ENCODE peak calls at places on chromosomes 7 and 10, in eight cellular contexts. One of them, this sample, is unnamed.

GRCh38 chr7:48637382-48637781 is 287.0 kb upstream of the CDC14C start:
- DNase-seq in T47D: no peak
- DNase-seq in T-cell: no peak
- DNase-seq in sciatic nerve: no peak
- DNase-seq in NCI-H1092 treated with DMSO at 0.1 percent for 48 hours: peak; percentile 73
- DNase-seq in stimulated activated CD4-positive, alpha-beta T cell treated with anti-CD3 and anti-CD28 coated beads, TNF-alpha, amount 100 ng/mL, for 24 hours: no peak
- DNase-seq in anterior cingulate cortex: no peak
- DNase-seq in nephron progenitor cell: no peak
- DNase-seq in this sample: no peak

GRCh38 chr10:13690281-13690825 is 103.6 kb downstream of the PRPF18 start:
- DNase-seq in T47D: no peak
- DNase-seq in T-cell: no peak
- DNase-seq in sciatic nerve: no peak
- DNase-seq in NCI-H1092 treated with DMSO at 0.1 percent for 48 hours: no peak
- DNase-seq in stimulated activated CD4-positive, alpha-beta T cell treated with anti-CD3 and anti-CD28 coated beads, TNF-alpha, amount 100 ng/mL, for 24 hours: no peak
- DNase-seq in anterior cingulate cortex: no peak
- DNase-seq in nephron progenitor cell: no peak
- DNase-seq in this sample: no peak

GRCh38 chr10:70074971-70075370 is 22.3 kb downstream of the MACROH2A2 start:
- DNase-seq in T47D: no peak
- DNase-seq in T-cell: no peak
- DNase-seq in sciatic nerve: no peak
- DNase-seq in NCI-H1092 treated with DMSO at 0.1 percent for 48 hours: no peak
- DNase-seq in stimulated activated CD4-positive, alpha-beta T cell treated with anti-CD3 and anti-CD28 coated beads, TNF-alpha, amount 100 ng/mL, for 24 hours: no peak
- DNase-seq in anterior cingulate cortex: no peak
- DNase-seq in nephron progenitor cell: no peak
- DNase-seq in this sample: no peak

GRCh38 chr10:29634764-29635625 is at the start of gene SVIL:
- DNase-seq in T47D: no peak
- DNase-seq in T-cell: no peak
- DNase-seq in sciatic nerve: no peak
- DNase-seq in NCI-H1092 treated with DMSO at 0.1 percent for 48 hours: no peak
- DNase-seq in stimulated activated CD4-positive, alpha-beta T cell treated with anti-CD3 and anti-CD28 coated beads, TNF-alpha, amount 100 ng/mL, for 24 hours: no peak
- DNase-seq in anterior cingulate cortex: no peak
- DNase-seq in nephron progenitor cell: peak; percentile 55
- DNase-seq in this sample: no peak

GRCh38 chr10:65570143-65571010 is 1355.5 kb upstream of the LRRTM3 start:
- DNase-seq in T47D: peak; percentile 62
- DNase-seq in T-cell: no peak
- DNase-seq in sciatic nerve: no peak
- DNase-seq in NCI-H1092 treated with DMSO at 0.1 percent for 48 hours: peak; percentile 41
- DNase-seq in stimulated activated CD4-positive, alpha-beta T cell treated with anti-CD3 and anti-CD28 coated beads, TNF-alpha, amount 100 ng/mL, for 24 hours: no peak
- DNase-seq in anterior cingulate cortex: peak; percentile 23
- DNase-seq in nephron progenitor cell: peak; percentile 78
- DNase-seq in this sample: no peak

GRCh38 chr7:101996131-101996691 is 178.8 kb downstream of the CUX1 start:
- DNase-seq in T47D: no peak
- DNase-seq in T-cell: no peak
- DNase-seq in sciatic nerve: no peak
- DNase-seq in NCI-H1092 treated with DMSO at 0.1 percent for 48 hours: no peak
- DNase-seq in stimulated activated CD4-positive, alpha-beta T cell treated with anti-CD3 and anti-CD28 coated beads, TNF-alpha, amount 100 ng/mL, for 24 hours: no peak
- DNase-seq in anterior cingulate cortex: no peak
- DNase-seq in nephron progenitor cell: no peak
- DNase-seq in this sample: no peak

GRCh38 chr10:12540341-12540781 is 191.0 kb downstream of the CAMK1D start:
- DNase-seq in T47D: no peak
- DNase-seq in T-cell: no peak
- DNase-seq in sciatic nerve: no peak
- DNase-seq in NCI-H1092 treated with DMSO at 0.1 percent for 48 hours: peak; percentile 27
- DNase-seq in stimulated activated CD4-positive, alpha-beta T cell treated with anti-CD3 and anti-CD28 coated beads, TNF-alpha, amount 100 ng/mL, for 24 hours: no peak
- DNase-seq in anterior cingulate cortex: no peak
- DNase-seq in nephron progenitor cell: no peak
- DNase-seq in this sample: no peak

GRCh38 chr7:46257766-46258448 is 336.8 kb upstream of the IGFBP3 start:
- DNase-seq in T47D: peak; percentile 26
- DNase-seq in T-cell: no peak
- DNase-seq in sciatic nerve: no peak
- DNase-seq in NCI-H1092 treated with DMSO at 0.1 percent for 48 hours: no peak
- DNase-seq in stimulated activated CD4-positive, alpha-beta T cell treated with anti-CD3 and anti-CD28 coated beads, TNF-alpha, amount 100 ng/mL, for 24 hours: no peak
- DNase-seq in anterior cingulate cortex: no peak
- DNase-seq in nephron progenitor cell: no peak
- DNase-seq in this sample: no peak

GRCh38 chr7:108190891-108191290 is 60.7 kb upstream of the LAMB4 start:
- DNase-seq in T47D: no peak
- DNase-seq in T-cell: no peak
- DNase-seq in sciatic nerve: no peak
- DNase-seq in NCI-H1092 treated with DMSO at 0.1 percent for 48 hours: no peak
- DNase-seq in stimulated activated CD4-positive, alpha-beta T cell treated with anti-CD3 and anti-CD28 coated beads, TNF-alpha, amount 100 ng/mL, for 24 hours: no peak
- DNase-seq in anterior cingulate cortex: no peak
- DNase-seq in nephron progenitor cell: no peak
- DNase-seq in this sample: no peak

GRCh38 chr7:20404371-20404770 is 73.7 kb downstream of the ITGB8 start:
- DNase-seq in T47D: no peak
- DNase-seq in T-cell: no peak
- DNase-seq in sciatic nerve: no peak
- DNase-seq in NCI-H1092 treated with DMSO at 0.1 percent for 48 hours: no peak
- DNase-seq in stimulated activated CD4-positive, alpha-beta T cell treated with anti-CD3 and anti-CD28 coated beads, TNF-alpha, amount 100 ng/mL, for 24 hours: no peak
- DNase-seq in anterior cingulate cortex: no peak
- DNase-seq in nephron progenitor cell: no peak
- DNase-seq in this sample: no peak

GRCh38 chr10:123087786-123088185 is 48.0 kb upstream of the HMX3 start:
- DNase-seq in T47D: no peak
- DNase-seq in T-cell: no peak
- DNase-seq in sciatic nerve: no peak
- DNase-seq in NCI-H1092 treated with DMSO at 0.1 percent for 48 hours: no peak
- DNase-seq in stimulated activated CD4-positive, alpha-beta T cell treated with anti-CD3 and anti-CD28 coated beads, TNF-alpha, amount 100 ng/mL, for 24 hours: no peak
- DNase-seq in anterior cingulate cortex: no peak
- DNase-seq in nephron progenitor cell: no peak
- DNase-seq in this sample: no peak

GRCh38 chr10:114000461-114000860 is 43.2 kb upstream of the ADRB1 start:
- DNase-seq in T47D: no peak
- DNase-seq in T-cell: no peak
- DNase-seq in sciatic nerve: no peak
- DNase-seq in NCI-H1092 treated with DMSO at 0.1 percent for 48 hours: no peak
- DNase-seq in stimulated activated CD4-positive, alpha-beta T cell treated with anti-CD3 and anti-CD28 coated beads, TNF-alpha, amount 100 ng/mL, for 24 hours: no peak
- DNase-seq in anterior cingulate cortex: no peak
- DNase-seq in nephron progenitor cell: no peak
- DNase-seq in this sample: no peak

GRCh38 chr7:41029072-41029492 is 673.8 kb downstream of the INHBA start:
- DNase-seq in T47D: no peak
- DNase-seq in T-cell: no peak
- DNase-seq in sciatic nerve: no peak
- DNase-seq in NCI-H1092 treated with DMSO at 0.1 percent for 48 hours: no peak
- DNase-seq in stimulated activated CD4-positive, alpha-beta T cell treated with anti-CD3 and anti-CD28 coated beads, TNF-alpha, amount 100 ng/mL, for 24 hours: no peak
- DNase-seq in anterior cingulate cortex: peak; percentile 5
- DNase-seq in nephron progenitor cell: no peak
- DNase-seq in this sample: no peak

GRCh38 chr7:128410092-128410665 is 397 bp upstream of the IMPDH1 start:
- DNase-seq in T47D: peak; percentile 80
- DNase-seq in T-cell: peak; percentile 57
- DNase-seq in sciatic nerve: no peak
- DNase-seq in NCI-H1092 treated with DMSO at 0.1 percent for 48 hours: peak; percentile 40
- DNase-seq in stimulated activated CD4-positive, alpha-beta T cell treated with anti-CD3 and anti-CD28 coated beads, TNF-alpha, amount 100 ng/mL, for 24 hours: peak; percentile 27
- DNase-seq in anterior cingulate cortex: no peak
- DNase-seq in nephron progenitor cell: peak; percentile 67
- DNase-seq in this sample: no peak

GRCh38 chr7:84913731-84914130 is 273.1 kb downstream of the SEMA3D start:
- DNase-seq in T47D: no peak
- DNase-seq in T-cell: no peak
- DNase-seq in sciatic nerve: no peak
- DNase-seq in NCI-H1092 treated with DMSO at 0.1 percent for 48 hours: no peak
- DNase-seq in stimulated activated CD4-positive, alpha-beta T cell treated with anti-CD3 and anti-CD28 coated beads, TNF-alpha, amount 100 ng/mL, for 24 hours: no peak
- DNase-seq in anterior cingulate cortex: no peak
- DNase-seq in nephron progenitor cell: no peak
- DNase-seq in this sample: no peak

GRCh38 chr7:132865766-132866531 is 215.9 kb downstream of the CHCHD3 start:
- DNase-seq in T47D: peak; percentile 5
- DNase-seq in T-cell: no peak
- DNase-seq in sciatic nerve: no peak
- DNase-seq in NCI-H1092 treated with DMSO at 0.1 percent for 48 hours: no peak
- DNase-seq in stimulated activated CD4-positive, alpha-beta T cell treated with anti-CD3 and anti-CD28 coated beads, TNF-alpha, amount 100 ng/mL, for 24 hours: no peak
- DNase-seq in anterior cingulate cortex: no peak
- DNase-seq in nephron progenitor cell: no peak
- DNase-seq in this sample: no peak

GRCh38 chr7:3710122-3710521 is 409.1 kb downstream of the SDK1 start:
- DNase-seq in T47D: no peak
- DNase-seq in T-cell: no peak
- DNase-seq in sciatic nerve: no peak
- DNase-seq in NCI-H1092 treated with DMSO at 0.1 percent for 48 hours: no peak
- DNase-seq in stimulated activated CD4-positive, alpha-beta T cell treated with anti-CD3 and anti-CD28 coated beads, TNF-alpha, amount 100 ng/mL, for 24 hours: no peak
- DNase-seq in anterior cingulate cortex: no peak
- DNase-seq in nephron progenitor cell: no peak
- DNase-seq in this sample: no peak

GRCh38 chr7:139657749-139658148 is 120.0 kb downstream of the HIPK2 start:
- DNase-seq in T47D: no peak
- DNase-seq in T-cell: no peak
- DNase-seq in sciatic nerve: no peak
- DNase-seq in NCI-H1092 treated with DMSO at 0.1 percent for 48 hours: no peak
- DNase-seq in stimulated activated CD4-positive, alpha-beta T cell treated with anti-CD3 and anti-CD28 coated beads, TNF-alpha, amount 100 ng/mL, for 24 hours: no peak
- DNase-seq in anterior cingulate cortex: no peak
- DNase-seq in nephron progenitor cell: no peak
- DNase-seq in this sample: no peak

GRCh38 chr10:115972426-115972825 is 300.6 kb downstream of the GFRA1 start:
- DNase-seq in T47D: no peak
- DNase-seq in T-cell: no peak
- DNase-seq in sciatic nerve: no peak
- DNase-seq in NCI-H1092 treated with DMSO at 0.1 percent for 48 hours: no peak
- DNase-seq in stimulated activated CD4-positive, alpha-beta T cell treated with anti-CD3 and anti-CD28 coated beads, TNF-alpha, amount 100 ng/mL, for 24 hours: no peak
- DNase-seq in anterior cingulate cortex: no peak
- DNase-seq in nephron progenitor cell: no peak
- DNase-seq in this sample: no peak

GRCh38 chr7:115135769-115136410 is 214.0 kb downstream of the MDFIC start:
- DNase-seq in T47D: peak; percentile 57
- DNase-seq in T-cell: no peak
- DNase-seq in sciatic nerve: no peak
- DNase-seq in NCI-H1092 treated with DMSO at 0.1 percent for 48 hours: no peak
- DNase-seq in stimulated activated CD4-positive, alpha-beta T cell treated with anti-CD3 and anti-CD28 coated beads, TNF-alpha, amount 100 ng/mL, for 24 hours: no peak
- DNase-seq in anterior cingulate cortex: no peak
- DNase-seq in nephron progenitor cell: no peak
- DNase-seq in this sample: no peak

GRCh38 chr7:142445019-142445686 is 187.3 kb upstream of the PRSS58 start:
- DNase-seq in T47D: peak; percentile 35
- DNase-seq in T-cell: peak; percentile 28
- DNase-seq in sciatic nerve: no peak
- DNase-seq in NCI-H1092 treated with DMSO at 0.1 percent for 48 hours: no peak
- DNase-seq in stimulated activated CD4-positive, alpha-beta T cell treated with anti-CD3 and anti-CD28 coated beads, TNF-alpha, amount 100 ng/mL, for 24 hours: no peak
- DNase-seq in anterior cingulate cortex: no peak
- DNase-seq in nephron progenitor cell: peak; percentile 36
- DNase-seq in this sample: no peak

GRCh38 chr7:154744861-154745258 is 258.1 kb downstream of the PAXIP1 start:
- DNase-seq in T47D: no peak
- DNase-seq in T-cell: no peak
- DNase-seq in sciatic nerve: no peak
- DNase-seq in NCI-H1092 treated with DMSO at 0.1 percent for 48 hours: no peak
- DNase-seq in stimulated activated CD4-positive, alpha-beta T cell treated with anti-CD3 and anti-CD28 coated beads, TNF-alpha, amount 100 ng/mL, for 24 hours: no peak
- DNase-seq in anterior cingulate cortex: no peak
- DNase-seq in nephron progenitor cell: no peak
- DNase-seq in this sample: no peak

GRCh38 chr10:117217196-117217761 is 20.0 kb downstream of the KCNK18 start:
- DNase-seq in T47D: no peak
- DNase-seq in T-cell: peak; percentile 2
- DNase-seq in sciatic nerve: no peak
- DNase-seq in NCI-H1092 treated with DMSO at 0.1 percent for 48 hours: no peak
- DNase-seq in stimulated activated CD4-positive, alpha-beta T cell treated with anti-CD3 and anti-CD28 coated beads, TNF-alpha, amount 100 ng/mL, for 24 hours: no peak
- DNase-seq in anterior cingulate cortex: no peak
- DNase-seq in nephron progenitor cell: no peak
- DNase-seq in this sample: no peak

GRCh38 chr10:71087622-71088021 is 124.7 kb upstream of the UNC5B start:
- DNase-seq in T47D: no peak
- DNase-seq in T-cell: no peak
- DNase-seq in sciatic nerve: no peak
- DNase-seq in NCI-H1092 treated with DMSO at 0.1 percent for 48 hours: no peak
- DNase-seq in stimulated activated CD4-positive, alpha-beta T cell treated with anti-CD3 and anti-CD28 coated beads, TNF-alpha, amount 100 ng/mL, for 24 hours: no peak
- DNase-seq in anterior cingulate cortex: no peak
- DNase-seq in nephron progenitor cell: no peak
- DNase-seq in this sample: no peak

GRCh38 chr7:867001-867405 is 9.4 kb upstream of the GET4 start:
- DNase-seq in T47D: no peak
- DNase-seq in T-cell: no peak
- DNase-seq in sciatic nerve: peak; percentile 79
- DNase-seq in NCI-H1092 treated with DMSO at 0.1 percent for 48 hours: no peak
- DNase-seq in stimulated activated CD4-positive, alpha-beta T cell treated with anti-CD3 and anti-CD28 coated beads, TNF-alpha, amount 100 ng/mL, for 24 hours: no peak
- DNase-seq in anterior cingulate cortex: no peak
- DNase-seq in nephron progenitor cell: no peak
- DNase-seq in this sample: peak; percentile 14

GRCh38 chr7:27423821-27424220 is 181.2 kb downstream of the EVX1 start:
- DNase-seq in T47D: no peak
- DNase-seq in T-cell: no peak
- DNase-seq in sciatic nerve: no peak
- DNase-seq in NCI-H1092 treated with DMSO at 0.1 percent for 48 hours: no peak
- DNase-seq in stimulated activated CD4-positive, alpha-beta T cell treated with anti-CD3 and anti-CD28 coated beads, TNF-alpha, amount 100 ng/mL, for 24 hours: no peak
- DNase-seq in anterior cingulate cortex: no peak
- DNase-seq in nephron progenitor cell: no peak
- DNase-seq in this sample: no peak

GRCh38 chr7:102000123-102000522 is 182.7 kb downstream of the CUX1 start:
- DNase-seq in T47D: no peak
- DNase-seq in T-cell: no peak
- DNase-seq in sciatic nerve: no peak
- DNase-seq in NCI-H1092 treated with DMSO at 0.1 percent for 48 hours: no peak
- DNase-seq in stimulated activated CD4-positive, alpha-beta T cell treated with anti-CD3 and anti-CD28 coated beads, TNF-alpha, amount 100 ng/mL, for 24 hours: no peak
- DNase-seq in anterior cingulate cortex: no peak
- DNase-seq in nephron progenitor cell: no peak
- DNase-seq in this sample: no peak

GRCh38 chr7:149838992-149839408 is 825 bp downstream of the ZNF862 start:
- DNase-seq in T47D: no peak
- DNase-seq in T-cell: no peak
- DNase-seq in sciatic nerve: peak; percentile 50
- DNase-seq in NCI-H1092 treated with DMSO at 0.1 percent for 48 hours: peak; percentile 40
- DNase-seq in stimulated activated CD4-positive, alpha-beta T cell treated with anti-CD3 and anti-CD28 coated beads, TNF-alpha, amount 100 ng/mL, for 24 hours: no peak
- DNase-seq in anterior cingulate cortex: no peak
- DNase-seq in nephron progenitor cell: no peak
- DNase-seq in this sample: no peak

GRCh38 chr10:123007558-123008378 is 827 bp downstream of the IKZF5 start:
- DNase-seq in T47D: peak; percentile 60
- DNase-seq in T-cell: peak; percentile 29
- DNase-seq in sciatic nerve: peak; percentile 61
- DNase-seq in NCI-H1092 treated with DMSO at 0.1 percent for 48 hours: peak; percentile 3
- DNase-seq in stimulated activated CD4-positive, alpha-beta T cell treated with anti-CD3 and anti-CD28 coated beads, TNF-alpha, amount 100 ng/mL, for 24 hours: peak; percentile 20
- DNase-seq in anterior cingulate cortex: peak; percentile 46
- DNase-seq in nephron progenitor cell: peak; percentile 11
- DNase-seq in this sample: no peak

GRCh38 chr7:124031919-124032318 is 948 bp downstream of the TMEM229A start:
- DNase-seq in T47D: no peak
- DNase-seq in T-cell: no peak
- DNase-seq in sciatic nerve: no peak
- DNase-seq in NCI-H1092 treated with DMSO at 0.1 percent for 48 hours: peak; percentile 22
- DNase-seq in stimulated activated CD4-positive, alpha-beta T cell treated with anti-CD3 and anti-CD28 coated beads, TNF-alpha, amount 100 ng/mL, for 24 hours: no peak
- DNase-seq in anterior cingulate cortex: no peak
- DNase-seq in nephron progenitor cell: peak; percentile 20
- DNase-seq in this sample: peak; percentile 36

GRCh38 chr7:117323877-117324699 is 1.2 kb upstream of the WNT2 start:
- DNase-seq in T47D: no peak
- DNase-seq in T-cell: no peak
- DNase-seq in sciatic nerve: no peak
- DNase-seq in NCI-H1092 treated with DMSO at 0.1 percent for 48 hours: peak; percentile 41
- DNase-seq in stimulated activated CD4-positive, alpha-beta T cell treated with anti-CD3 and anti-CD28 coated beads, TNF-alpha, amount 100 ng/mL, for 24 hours: no peak
- DNase-seq in anterior cingulate cortex: peak; percentile 52
- DNase-seq in nephron progenitor cell: peak; percentile 61
- DNase-seq in this sample: no peak

GRCh38 chr10:11646450-11646849 is 35.0 kb upstream of the USP6NL start:
- DNase-seq in T47D: no peak
- DNase-seq in T-cell: no peak
- DNase-seq in sciatic nerve: no peak
- DNase-seq in NCI-H1092 treated with DMSO at 0.1 percent for 48 hours: no peak
- DNase-seq in stimulated activated CD4-positive, alpha-beta T cell treated with anti-CD3 and anti-CD28 coated beads, TNF-alpha, amount 100 ng/mL, for 24 hours: no peak
- DNase-seq in anterior cingulate cortex: no peak
- DNase-seq in nephron progenitor cell: no peak
- DNase-seq in this sample: no peak

GRCh38 chr10:112615269-112615668 is 168.3 kb downstream of the VTI1A start:
- DNase-seq in T47D: no peak
- DNase-seq in T-cell: no peak
- DNase-seq in sciatic nerve: no peak
- DNase-seq in NCI-H1092 treated with DMSO at 0.1 percent for 48 hours: no peak
- DNase-seq in stimulated activated CD4-positive, alpha-beta T cell treated with anti-CD3 and anti-CD28 coated beads, TNF-alpha, amount 100 ng/mL, for 24 hours: no peak
- DNase-seq in anterior cingulate cortex: no peak
- DNase-seq in nephron progenitor cell: no peak
- DNase-seq in this sample: no peak

GRCh38 chr10:48729941-48730457 is 45.3 kb downstream of the WDFY4 start:
- DNase-seq in T47D: no peak
- DNase-seq in T-cell: no peak
- DNase-seq in sciatic nerve: no peak
- DNase-seq in NCI-H1092 treated with DMSO at 0.1 percent for 48 hours: no peak
- DNase-seq in stimulated activated CD4-positive, alpha-beta T cell treated with anti-CD3 and anti-CD28 coated beads, TNF-alpha, amount 100 ng/mL, for 24 hours: no peak
- DNase-seq in anterior cingulate cortex: no peak
- DNase-seq in nephron progenitor cell: no peak
- DNase-seq in this sample: no peak

This sample was measured in nucleus accumbens.